ENCODE peak calls at places on chromosome 19, in ten cellular contexts. Q, C, V, I, G, P, N, U, Z and L are unnamed samples.

GRCh38 chr19:45774765-45775164 is 5.7 kb upstream of the SIX5 start:
- DNase-seq in P (no peak), U (peak; percentile 45), N (no peak), C (no peak), Z (no peak), G (peak; percentile 41), Q (no peak), I (no peak), V (no peak), L (no peak)

GRCh38 chr19:29504454-29504853 is 21.3 kb upstream of the VSTM2B start:
- DNase-seq in P (no peak), V (no peak), Q (no peak), C (no peak), I (no peak), Z (no peak), G (no peak), U (no peak), N (no peak), L (no peak)

GRCh38 chr19:58356971-58357797 is 3.9 kb upstream of the A1BG start:
- DNase-seq in V (no peak), C (no peak), N (no peak), P (no peak), Q (no peak), G (peak; percentile 70), I (no peak), U (no peak), Z (peak; percentile 27), L (no peak)

GRCh38 chr19:43664008-43664407 is 6.0 kb downstream of the PLAUR start:
- DNase-seq in P (no peak), C (no peak), I (no peak), U (no peak), N (no peak), V (no peak), G (no peak), Q (no peak), Z (no peak), L (no peak)

GRCh38 chr19:16862826-16863405 is 25.9 kb upstream of the F2RL3 start:
- DNase-seq in P (no peak), V (no peak), U (no peak), G (peak; percentile 47), N (no peak), I (no peak), C (no peak), Z (no peak), Q (no peak), L (no peak)

GRCh38 chr19:13033819-13034611 is 38.7 kb downstream of the NFIX start:
- DNase-seq in U (peak; percentile 86), Z (peak; percentile 79), C (peak; percentile 93), G (peak; percentile 83), V (peak; percentile 77), Q (no peak), I (peak; percentile 80), P (peak; percentile 79), N (peak; percentile 55), L (peak; percentile 74)

GRCh38 chr19:29311391-29311790 is 98.4 kb upstream of the UQCRFS1 start:
- DNase-seq in N (no peak), Q (no peak), C (no peak), G (no peak), V (no peak), U (no peak), Z (no peak), P (no peak), I (no peak), L (no peak)

GRCh38 chr19:39193785-39194184 is 3.0 kb upstream of the NCCRP1 start:
- DNase-seq in U (peak; percentile 72), Z (peak; percentile 65), V (no peak), G (no peak), P (no peak), N (no peak), Q (no peak), I (no peak), C (no peak), L (no peak)

GRCh38 chr19:28638445-28638844 is 574.5 kb downstream of the UQCRFS1 start:
- DNase-seq in I (no peak), V (no peak), N (no peak), C (no peak), Q (no peak), Z (no peak), P (no peak), G (no peak), U (no peak), L (no peak)

GRCh38 chr19:5997371-5997770 is 19.4 kb upstream of the RANBP3 start:
- DNase-seq in N (no peak), P (no peak), G (no peak), C (no peak), I (no peak), Q (no peak), V (no peak), Z (no peak), U (no peak), L (no peak)

DNA sequence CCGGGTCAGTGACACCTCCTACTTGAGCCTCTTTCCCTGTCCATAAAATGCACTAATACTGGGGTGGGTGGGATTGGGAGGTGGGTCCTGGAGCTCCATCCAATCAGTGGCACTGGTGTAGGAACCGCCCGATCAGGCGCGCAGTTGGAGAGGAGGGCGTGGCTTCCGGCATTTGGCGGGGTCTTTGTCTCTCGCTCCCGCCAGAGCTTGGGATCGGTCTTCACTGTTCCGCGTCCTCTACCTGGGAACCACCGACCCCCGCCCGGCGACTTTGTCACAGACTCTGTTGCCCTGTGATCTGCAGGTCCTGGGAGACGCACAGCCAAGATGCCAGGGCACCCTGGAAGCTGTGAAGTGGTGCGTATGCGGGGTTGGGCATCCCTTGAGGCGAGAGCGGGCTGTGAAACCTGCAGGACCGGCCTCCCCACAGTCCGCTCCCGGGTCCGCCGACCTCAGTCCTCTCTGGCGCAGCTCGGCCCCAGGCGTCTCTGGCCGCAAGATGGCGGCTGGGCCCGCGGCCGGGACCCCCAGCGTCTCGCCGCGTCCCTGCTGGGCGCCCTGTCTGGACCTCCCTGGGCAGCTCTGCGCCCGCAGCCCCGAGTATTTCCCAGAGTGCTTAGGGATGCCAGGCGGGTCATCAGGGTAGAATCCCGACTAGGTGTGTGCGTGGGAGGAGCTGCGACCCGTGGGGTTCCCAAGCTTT is 41.6 kb upstream of the ZNF730 start:
- DNase-seq in Z (peak; percentile 73), N (peak; percentile 70), U (peak; percentile 26), C (no peak), G (peak; percentile 83), V (peak; percentile 40), I (peak; percentile 61), P (peak; percentile 88), Q (peak; percentile 29), L (peak; percentile 81)
- TF ChIP-seq CTCF in Z (no peak), N (no peak), U (no peak), C (no peak), G (no peak), V (no peak), I (no peak), P (no peak), Q (no peak), L (no peak)

GRCh38 chr19:23542562-23542961 is 144.4 kb downstream of the ZNF675 start:
- DNase-seq in Q (no peak), G (no peak), P (no peak), I (no peak), V (no peak), N (no peak), Z (no peak), U (no peak), C (no peak), L (no peak)

GRCh38 chr19:23547816-23548430 is 139.1 kb downstream of the ZNF675 start:
- DNase-seq in U (no peak), P (no peak), I (no peak), C (no peak), N (no peak), Q (no peak), G (no peak), V (no peak), Z (no peak), L (no peak)

GRCh38 chr19:23543351-23543750 is 143.7 kb downstream of the ZNF675 start:
- DNase-seq in P (no peak), I (no peak), G (no peak), Z (no peak), U (no peak), C (no peak), Q (no peak), V (no peak), N (no peak), L (no peak)

GRCh38 chr19:23541991-23542390 is 145.0 kb downstream of the ZNF675 start:
- DNase-seq in N (no peak), I (no peak), U (no peak), Z (no peak), C (no peak), V (no peak), Q (no peak), P (no peak), G (no peak), L (no peak)

DNA sequence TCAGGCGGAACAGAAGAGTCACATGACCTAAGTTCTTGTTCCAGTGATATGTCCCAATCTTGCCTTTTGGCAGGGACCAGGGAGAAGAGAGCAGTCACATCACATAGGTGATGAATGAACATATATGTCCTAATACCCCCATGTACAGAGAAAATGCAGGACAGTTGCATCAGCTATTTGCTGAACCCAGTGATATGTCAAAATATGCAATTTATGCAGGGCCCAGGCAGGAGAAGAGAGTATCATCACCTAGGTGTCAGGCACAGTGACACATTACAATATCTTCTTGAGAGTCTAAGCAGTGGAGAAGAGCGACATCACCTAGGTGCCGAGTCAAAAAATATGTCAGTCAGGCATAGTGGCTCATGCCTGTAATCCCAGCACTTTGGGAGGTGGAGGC is 139.9 kb downstream of the ZNF675 start:
- DNase-seq in I (no peak), P (no peak), N (no peak), V (no peak), U (no peak), C (no peak), Q (no peak), G (no peak), Z (no peak), L (no peak)
- TF ChIP-seq CTCF in I (no peak), P (no peak), N (no peak), V (no peak), U (no peak), C (no peak), Q (no peak), G (no peak), Z (no peak), L (no peak)

DNA sequence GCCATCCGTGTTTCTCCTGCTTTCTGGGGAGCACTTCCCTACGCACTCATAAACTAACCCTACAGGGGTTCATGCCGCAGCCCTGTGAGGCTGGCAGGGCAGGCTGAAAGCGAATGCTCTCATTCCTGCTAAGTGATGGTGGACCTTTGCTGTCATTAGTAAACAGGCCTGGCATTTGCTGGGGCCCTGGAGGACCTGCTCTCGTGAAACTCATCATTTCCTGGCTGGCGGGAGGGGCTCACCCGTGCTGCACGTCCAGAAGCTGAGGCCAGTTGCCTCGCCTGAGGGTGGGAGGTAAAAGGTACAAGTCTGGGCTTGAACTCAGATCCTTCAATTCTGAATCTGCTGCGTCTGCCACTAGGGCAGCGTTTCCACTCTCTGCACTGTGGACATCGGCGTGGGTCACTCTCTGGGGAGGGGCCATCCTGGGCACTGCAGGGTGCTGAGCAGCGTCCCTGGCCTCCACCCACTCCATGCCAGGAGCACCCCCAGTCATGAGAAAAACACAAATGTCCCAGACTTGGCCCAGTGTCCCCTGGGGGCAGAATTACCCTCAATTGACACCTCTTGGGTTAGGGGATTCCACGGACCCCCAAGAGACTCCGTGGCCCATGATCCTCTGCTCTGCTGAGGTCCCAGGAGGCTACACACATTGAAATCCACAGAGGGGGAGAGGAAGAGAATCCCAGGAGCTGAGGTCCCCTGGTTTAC is 7.0 kb downstream of the MOB3A start:
- DNase-seq in V (peak; percentile 65), U (no peak), Z (peak; percentile 33), G (no peak), C (no peak), N (peak; percentile 21), P (peak; percentile 54), I (no peak), Q (no peak), L (no peak)
- TF ChIP-seq CTCF in V (no peak), U (no peak), Z (no peak), G (no peak), C (no peak), N (no peak), P (no peak), I (no peak), Q (no peak), L (no peak)

GRCh38 chr19:18339703-18340102 is 695 bp upstream of the PGPEP1 start:
- DNase-seq in V (no peak), I (no peak), Q (no peak), G (no peak), Z (no peak), P (no peak), C (no peak), U (no peak), N (no peak), L (peak; percentile 51)
- TF ChIP-seq CTCF in V (no peak), I (no peak), Q (no peak), G (no peak), Z (no peak), P (peak; percentile 36), C (no peak), U (no peak), N (no peak), L (peak; percentile 12)